ENCODE peak calls at places on chromosomes 16 and 17, in nine cellular contexts. M, X, F, R, V, L, K, I and W are unnamed samples.

GRCh38 chr16:56512025-56512424 is 7.8 kb downstream of the BBS2 start:
- DNase-seq in M (no peak), V (no peak), K (no peak), L (no peak), F (no peak), R (no peak), I (no peak), X (no peak), W (no peak)

GRCh38 chr16:81405702-81406113 is 38.9 kb upstream of the CMIP start:
- DNase-seq in V (no peak), K (no peak), L (no peak), M (peak), I (no peak), R (peak), X (peak), F (no peak), W (no peak)

GRCh38 chr17:45425125-45425983 is 7.3 kb downstream of the ARHGAP27 start:
- DNase-seq in M (peak), L (no peak), K (peak), V (no peak), F (peak), X (peak), R (peak), I (peak), W (peak)

GRCh38 chr17:47117386-47117785 is 71.7 kb downstream of the CDC27 start:
- DNase-seq in X (no peak), V (no peak), I (no peak), K (no peak), F (no peak), R (no peak), L (no peak), M (no peak), W (no peak)

GRCh38 chr16:10849736-10850477 is 27.1 kb upstream of the CIITA start:
- DNase-seq in R (no peak), K (no peak), F (no peak), X (no peak), L (no peak), I (no peak), V (no peak), M (no peak), W (no peak)

GRCh38 chr16:69411064-69411985 is 13.1 kb upstream of the CYB5B start:
- DNase-seq in I (no peak), F (no peak), M (no peak), R (no peak), K (no peak), V (no peak), L (no peak), X (no peak), W (no peak)

GRCh38 chr17:38897176-38897575 is 27.3 kb downstream of the LASP1 start:
- DNase-seq in K (no peak), F (no peak), X (no peak), I (no peak), V (peak), M (no peak), L (no peak), R (no peak), W (no peak)

GRCh38 chr16:31411024-31411845 is 16.9 kb downstream of the COX6A2 start:
- DNase-seq in R (no peak), K (no peak), X (no peak), F (no peak), L (no peak), V (no peak), I (no peak), M (no peak), W (no peak)

GRCh38 chr17:1002771-1003555 is 6.0 kb downstream of the TIMM22 start:
- DNase-seq in V (no peak), K (no peak), L (no peak), M (no peak), I (no peak), R (no peak), X (peak), F (no peak), W (no peak)

GRCh38 chr16:66476328-66477027 is 49.4 kb downstream of the BEAN1 start:
- DNase-seq in F (no peak), I (no peak), L (no peak), R (peak), V (no peak), X (no peak), M (no peak), K (peak), W (peak)

GRCh38 chr16:87824991-87825841 is 44.1 kb downstream of the SLC7A5 start:
- DNase-seq in K (no peak), X (no peak), F (no peak), R (no peak), I (no peak), V (no peak), M (no peak), L (no peak), W (no peak)

GRCh38 chr17:44257815-44258750 is 9.9 kb downstream of the SLC4A1 start:
- DNase-seq in F (no peak), I (no peak), L (no peak), V (no peak), K (no peak), X (no peak), R (no peak), M (no peak), W (no peak)

GRCh38 chr17:74780443-74781238 is 4.5 kb upstream of the NAT9 start:
- DNase-seq in M (no peak), L (no peak), V (no peak), K (no peak), X (peak), I (no peak), F (no peak), R (peak), W (peak)
- TF ChIP-seq CTCF in M (peak), L (no peak), V (no peak), K (peak), X (peak), I (peak), F (peak), R (peak), W (peak)

GRCh38 chr17:6643460-6644125 is 2.7 kb downstream of the TXNDC17 start:
- DNase-seq in X (no peak), L (no peak), V (no peak), R (no peak), F (no peak), M (no peak), K (no peak), I (no peak), W (no peak)

GRCh38 chr17:6651483-6652452 is at the start of the genes C17orf100 and MED31:
- DNase-seq in R (peak), K (peak), M (peak), V (peak), F (peak), I (peak), X (peak), L (no peak), W (peak)

GRCh38 chr17:6642592-6642991 is 1.7 kb downstream of the TXNDC17 start:
- DNase-seq in X (no peak), V (no peak), R (no peak), F (no peak), L (no peak), M (no peak), I (no peak), K (no peak), W (no peak)

GRCh38 chr17:6648181-6648580 is 3.2 kb downstream of the MED31 start:
- DNase-seq in X (no peak), R (no peak), M (no peak), I (no peak), L (no peak), F (no peak), K (no peak), V (no peak), W (peak)
- TF ChIP-seq CTCF in X (no peak), R (peak), M (no peak), I (no peak), L (no peak), F (peak), K (no peak), V (no peak), W (peak)

DNA sequence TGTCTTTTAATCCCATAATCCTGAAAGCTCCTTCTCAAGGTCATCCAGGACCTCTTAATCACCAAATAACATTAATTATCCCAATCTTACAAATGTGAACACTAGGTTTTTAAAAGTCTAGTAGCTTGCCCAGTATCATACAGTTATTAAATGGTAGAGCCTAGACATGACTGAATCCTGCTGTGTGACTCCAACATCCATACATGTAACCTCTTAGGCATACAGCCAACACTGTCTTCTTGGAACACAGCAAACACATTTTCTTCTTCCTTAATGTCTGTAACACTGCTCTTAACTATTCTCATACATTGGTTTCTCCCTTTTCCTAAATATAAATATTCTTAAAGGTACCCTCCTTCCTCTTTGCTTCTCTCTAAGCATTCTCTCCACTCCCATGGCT is 13.7 kb downstream of the BRIP1 start:
- DNase-seq in K (no peak), X (peak), L (no peak), I (no peak), F (no peak), M (no peak), R (no peak), V (no peak), W (no peak)
- TF ChIP-seq CTCF in K (no peak), X (no peak), L (no peak), I (no peak), F (no peak), M (no peak), R (no peak), V (no peak), W (no peak)

DNA sequence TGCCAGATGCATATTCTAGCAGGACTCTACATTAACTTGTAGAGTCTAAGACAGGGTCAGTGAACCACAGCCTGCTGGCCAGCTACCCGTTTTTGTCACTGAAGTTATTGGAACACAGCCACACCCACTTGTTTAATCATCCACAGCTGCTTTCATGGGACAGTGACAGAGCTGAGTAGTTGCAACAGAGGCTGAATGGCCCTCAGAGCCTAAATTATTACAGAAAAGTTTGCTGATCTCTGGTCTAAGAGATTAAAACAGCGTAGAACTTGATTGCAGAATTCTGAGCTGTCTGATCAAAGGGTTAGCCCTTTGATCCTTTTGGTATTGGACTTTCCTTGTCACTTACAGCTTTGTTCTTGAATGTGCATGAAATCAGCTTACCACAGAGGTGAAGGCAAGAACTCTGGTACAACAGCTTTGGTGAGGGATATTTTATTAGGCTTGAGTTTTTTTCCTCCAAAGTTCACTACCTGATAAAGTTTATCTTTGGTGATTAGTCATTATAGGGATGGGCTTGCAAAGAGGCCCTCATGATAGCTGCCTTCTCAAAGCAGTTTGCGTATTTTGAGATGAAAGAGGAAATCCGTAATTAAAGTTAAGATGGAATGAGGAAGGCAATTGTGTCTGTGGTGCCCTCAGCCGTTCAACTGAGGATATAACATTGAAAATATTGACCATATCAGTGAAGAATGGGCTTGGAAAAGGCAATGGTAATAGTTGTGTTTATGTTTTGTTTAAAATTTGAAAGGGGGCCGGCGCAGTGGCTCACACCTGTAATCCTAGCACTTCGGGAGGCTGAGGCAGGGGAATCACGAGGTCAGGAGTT is 23.7 kb downstream of the ALDH3A2 start:
- DNase-seq in M (no peak), R (no peak), I (peak), X (peak), L (no peak), F (no peak), V (peak), K (no peak), W (no peak)
- TF ChIP-seq CTCF in M (peak), R (no peak), I (peak), X (no peak), L (no peak), F (peak), V (peak), K (no peak), W (no peak)